ENCODE peak calls at places on chromosomes 4 and X, in five cellular contexts. One of them, this sample, is unnamed.

GRCh38 chr4:110197421-110198398 is 705 bp downstream of the ELOVL6 start:
- DNase-seq in GM12878: no peak
- DNase-seq in HepG2: no peak
- DNase-seq in K562: peak
- DNase-seq in H1: no peak
- DNase-seq in this sample: peak

GRCh38 chr4:128825226-128825625 is 15.7 kb downstream of the JADE1 start:
- DNase-seq in GM12878: no peak
- DNase-seq in HepG2: no peak
- DNase-seq in K562: no peak
- DNase-seq in H1: no peak
- DNase-seq in this sample: peak

GRCh38 chr4:185865901-185866328 is 53.9 kb upstream of the SORBS2 start:
- DNase-seq in GM12878: no peak
- DNase-seq in HepG2: no peak
- DNase-seq in K562: no peak
- DNase-seq in H1: no peak
- DNase-seq in this sample: no peak

GRCh38 chr4:25283948-25284347 is 28.6 kb upstream of the ZCCHC4 start:
- DNase-seq in GM12878: no peak
- DNase-seq in HepG2: peak
- DNase-seq in K562: no peak
- DNase-seq in H1: no peak
- DNase-seq in this sample: no peak

GRCh38 chrX:129984196-129984962 is 1.9 kb downstream of the BCORL1 start:
- DNase-seq in GM12878: no peak
- DNase-seq in HepG2: no peak
- DNase-seq in K562: peak
- DNase-seq in H1: no peak
- DNase-seq in this sample: peak

GRCh38 chrX:18719852-18720251 is 12.4 kb downstream of the PPEF1 start:
- DNase-seq in GM12878: no peak
- DNase-seq in HepG2: no peak
- DNase-seq in K562: no peak
- DNase-seq in H1: no peak
- DNase-seq in this sample: no peak

GRCh38 chr4:22099896-22100295 is 151.3 kb upstream of the KCNIP4 start:
- DNase-seq in GM12878: no peak
- DNase-seq in HepG2: no peak
- DNase-seq in K562: no peak
- DNase-seq in H1: no peak
- DNase-seq in this sample: no peak

GRCh38 chr4:176919631-176920030 is 126.9 kb upstream of the VEGFC start:
- DNase-seq in GM12878: no peak
- DNase-seq in HepG2: no peak
- DNase-seq in K562: no peak
- DNase-seq in H1: no peak
- DNase-seq in this sample: no peak

GRCh38 chr4:81919238-81919637 is 447.5 kb upstream of the RASGEF1B start:
- DNase-seq in GM12878: no peak
- DNase-seq in HepG2: peak
- DNase-seq in K562: peak
- DNase-seq in H1: no peak
- DNase-seq in this sample: peak

GRCh38 chr4:23441670-23442069 is 448.2 kb downstream of the PPARGC1A start:
- DNase-seq in GM12878: no peak
- DNase-seq in HepG2: no peak
- DNase-seq in K562: no peak
- DNase-seq in H1: no peak
- DNase-seq in this sample: no peak

GRCh38 chrX:5810636-5811035 is 418.0 kb downstream of the NLGN4X start:
- DNase-seq in GM12878: no peak
- DNase-seq in HepG2: no peak
- DNase-seq in K562: no peak
- DNase-seq in H1: no peak
- DNase-seq in this sample: no peak

DNA sequence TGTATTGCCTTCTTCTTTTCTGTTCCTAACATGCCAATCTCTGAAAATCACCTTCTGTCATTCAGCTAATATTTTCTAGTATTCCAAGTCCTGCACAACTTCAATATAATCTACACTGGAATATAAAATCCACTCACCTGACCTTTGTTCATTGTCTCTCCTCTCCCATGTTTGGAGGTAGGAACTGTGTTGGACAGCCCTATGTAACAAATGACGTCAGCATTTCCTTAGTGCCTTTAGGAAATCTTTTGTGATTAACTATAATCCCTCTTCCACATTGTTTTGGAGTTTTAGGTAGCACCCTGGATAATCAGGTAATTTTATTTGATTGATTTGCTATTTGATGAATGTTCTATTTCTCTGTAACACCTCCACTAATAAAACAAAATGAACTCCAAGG is 814.8 kb upstream of the PRKX start:
- DNase-seq in GM12878: no peak
- DNase-seq in HepG2: no peak
- DNase-seq in K562: no peak
- DNase-seq in H1: no peak
- DNase-seq in this sample: no peak
- TF ChIP-seq KDM1A in GM12878: no peak
- TF ChIP-seq KDM1A in HepG2: no peak
- TF ChIP-seq KDM1A in K562: no peak
- TF ChIP-seq KDM1A in H1: no peak
- TF ChIP-seq KDM1A in this sample: no peak

GRCh38 chrX:51893931-51894696 is 691 bp downstream of the MAGED1 start:
- DNase-seq in GM12878: no peak
- DNase-seq in HepG2: no peak
- DNase-seq in K562: no peak
- DNase-seq in H1: no peak
- DNase-seq in this sample: peak
- TF ChIP-seq CHD2 in GM12878: no peak
- TF ChIP-seq CHD2 in HepG2: no peak
- TF ChIP-seq CHD2 in K562: no peak
- TF ChIP-seq CHD2 in H1: no peak
- TF ChIP-seq CHD2 in this sample: no peak

DNA sequence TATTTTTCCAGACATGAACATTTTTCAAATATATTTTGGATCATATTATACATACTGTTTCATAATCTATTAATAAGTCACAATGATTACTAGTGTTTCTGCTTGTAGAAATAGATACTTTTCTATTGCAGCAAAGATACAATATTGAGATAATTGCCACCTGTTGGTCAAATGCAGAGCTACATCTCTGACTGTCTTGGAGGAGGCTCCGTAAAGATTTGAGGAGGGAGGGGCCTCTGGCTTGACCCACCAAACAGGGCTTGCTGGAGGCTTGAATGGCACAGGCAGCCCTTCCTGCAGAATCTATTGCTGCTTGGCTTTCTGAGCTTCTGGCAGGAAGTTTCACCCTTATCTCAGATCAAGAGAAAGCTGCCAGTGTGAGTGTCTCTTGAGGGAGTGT is 99.3 kb upstream of the ARMCX2 start:
- DNase-seq in GM12878: no peak
- DNase-seq in HepG2: peak
- DNase-seq in K562: peak
- DNase-seq in H1: peak
- DNase-seq in this sample: peak
- TF ChIP-seq KDM1A in GM12878: no peak
- TF ChIP-seq KDM1A in HepG2: no peak
- TF ChIP-seq KDM1A in K562: no peak
- TF ChIP-seq KDM1A in H1: no peak
- TF ChIP-seq KDM1A in this sample: no peak

GRCh38 chr4:79046191-79046590 is 107.0 kb upstream of the PAQR3 start:
- DNase-seq in GM12878: no peak
- DNase-seq in HepG2: no peak
- DNase-seq in K562: no peak
- DNase-seq in H1: no peak
- DNase-seq in this sample: no peak

GRCh38 chr4:79048878-79049277 is 109.6 kb upstream of the PAQR3 start:
- DNase-seq in GM12878: no peak
- DNase-seq in HepG2: no peak
- DNase-seq in K562: no peak
- DNase-seq in H1: no peak
- DNase-seq in this sample: no peak

GRCh38 chr4:79053754-79054153 is 114.5 kb upstream of the PAQR3 start:
- DNase-seq in GM12878: no peak
- DNase-seq in HepG2: no peak
- DNase-seq in K562: no peak
- DNase-seq in H1: no peak
- DNase-seq in this sample: no peak

GRCh38 chr4:79050521-79050880 is 111.3 kb upstream of the PAQR3 start:
- DNase-seq in GM12878: no peak
- DNase-seq in HepG2: no peak
- DNase-seq in K562: no peak
- DNase-seq in H1: no peak
- DNase-seq in this sample: no peak

GRCh38 chr4:79049840-79050520 is 110.7 kb upstream of the PAQR3 start:
- DNase-seq in GM12878: no peak
- DNase-seq in HepG2: no peak
- DNase-seq in K562: no peak
- DNase-seq in H1: no peak
- DNase-seq in this sample: no peak
- TF ChIP-seq CHD2 in GM12878: no peak
- TF ChIP-seq CHD2 in HepG2: no peak
- TF ChIP-seq CHD2 in K562: no peak
- TF ChIP-seq CHD2 in H1: no peak
- TF ChIP-seq CHD2 in this sample: no peak

GRCh38 chrX:27439771-27440170 is 23.4 kb downstream of the PPP4R3C start:
- DNase-seq in GM12878: no peak
- DNase-seq in HepG2: no peak
- DNase-seq in K562: no peak
- DNase-seq in H1: no peak
- DNase-seq in this sample: no peak
- TF ChIP-seq KDM1A in GM12878: no peak
- TF ChIP-seq KDM1A in HepG2: no peak
- TF ChIP-seq KDM1A in K562: no peak
- TF ChIP-seq KDM1A in H1: no peak
- TF ChIP-seq KDM1A in this sample: no peak

DNA sequence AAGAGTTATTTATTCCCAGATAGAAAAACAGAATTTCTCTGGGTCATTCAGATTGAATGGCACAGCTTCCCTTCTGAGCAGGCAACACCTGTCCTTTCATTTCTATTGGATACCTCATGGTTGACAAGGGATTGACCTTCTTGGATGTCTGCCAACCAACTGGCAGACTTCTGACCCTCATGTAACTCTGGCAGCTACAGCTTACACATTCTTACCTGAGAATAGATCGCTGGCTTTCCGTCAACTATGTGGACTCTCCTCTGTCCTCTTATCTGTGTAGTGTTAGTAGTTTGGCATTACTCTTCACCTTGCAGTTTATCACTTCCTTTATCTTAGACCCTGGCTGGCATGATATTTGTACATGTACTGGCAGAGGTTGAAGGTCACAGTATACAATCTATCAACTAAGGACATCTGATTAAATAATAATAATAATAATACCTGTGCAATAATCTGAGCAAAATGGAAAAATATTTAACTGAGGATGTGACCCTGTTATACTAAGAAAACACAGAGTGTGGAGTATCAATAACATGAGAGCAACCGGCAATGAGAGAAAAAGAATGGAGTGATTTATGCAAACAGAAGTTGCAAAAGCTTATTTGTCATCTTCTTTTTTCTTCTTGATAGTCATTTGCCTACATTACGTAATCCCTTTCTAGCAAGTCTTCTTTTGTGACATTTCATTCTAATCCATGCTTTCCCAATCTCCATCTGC is 1118.2 kb downstream of the ARAP2 start:
- DNase-seq in GM12878: no peak
- DNase-seq in HepG2: peak
- DNase-seq in K562: no peak
- DNase-seq in H1: no peak
- DNase-seq in this sample: no peak
- TF ChIP-seq CHD2 in GM12878: no peak
- TF ChIP-seq CHD2 in HepG2: no peak
- TF ChIP-seq CHD2 in K562: no peak
- TF ChIP-seq CHD2 in H1: no peak
- TF ChIP-seq CHD2 in this sample: no peak

GRCh38 chr4:80587861-80588385 is 252.4 kb downstream of the CFAP299 start:
- DNase-seq in GM12878: no peak
- DNase-seq in HepG2: no peak
- DNase-seq in K562: no peak
- DNase-seq in H1: no peak
- DNase-seq in this sample: no peak
- TF ChIP-seq KDM1A in GM12878: no peak
- TF ChIP-seq KDM1A in HepG2: no peak
- TF ChIP-seq KDM1A in K562: no peak
- TF ChIP-seq KDM1A in H1: no peak
- TF ChIP-seq KDM1A in this sample: no peak

GRCh38 chr4:32184186-32184585 is 1464.0 kb downstream of the PCDH7 start:
- DNase-seq in GM12878: no peak
- DNase-seq in HepG2: no peak
- DNase-seq in K562: no peak
- DNase-seq in H1: no peak
- DNase-seq in this sample: no peak
- TF ChIP-seq CHD2 in GM12878: no peak
- TF ChIP-seq CHD2 in HepG2: no peak
- TF ChIP-seq CHD2 in K562: no peak
- TF ChIP-seq CHD2 in H1: no peak
- TF ChIP-seq CHD2 in this sample: no peak

GRCh38 chrX:2423293-2423692 is 77.5 kb downstream of the DHRSX start:
- DNase-seq in GM12878: no peak
- DNase-seq in HepG2: no peak
- DNase-seq in K562: no peak
- DNase-seq in H1: no peak
- DNase-seq in this sample: no peak
- TF ChIP-seq KDM1A in GM12878: no peak
- TF ChIP-seq KDM1A in HepG2: no peak
- TF ChIP-seq KDM1A in K562: no peak
- TF ChIP-seq KDM1A in H1: no peak
- TF ChIP-seq KDM1A in this sample: no peak